ENCODE peak calls at places on chromosome 9, in five cellular contexts. M, H, Z, I and N are unnamed samples.

GRCh38 chr9:69331444-69331843 is 6.4 kb downstream of the ENTREP1 start:
- DNase-seq in I (no peak), H (no peak), M (no peak), Z (no peak), N (no peak)

GRCh38 chr9:137448569-137448962 is 7.4 kb upstream of the ENTPD8 start:
- DNase-seq in I (no peak), M (no peak), Z (no peak), H (no peak), N (no peak)

GRCh38 chr9:128540630-128541355 is 11.6 kb upstream of the SPTAN1 start:
- DNase-seq in H (no peak), M (no peak), Z (no peak), I (no peak), N (no peak)

GRCh38 chr9:123176230-123176629 is 92.2 kb downstream of the STRBP start:
- DNase-seq in M (no peak), H (peak; percentile 47), I (peak; percentile 6), Z (no peak), N (no peak)

GRCh38 chr9:130845901-130846381 is 10.9 kb downstream of the ABL1 start:
- DNase-seq in Z (peak; percentile 38), M (no peak), I (peak; percentile 91), H (peak; percentile 73), N (no peak)

GRCh38 chr9:118595719-118596305 is 773.4 kb downstream of the BRINP1 start:
- DNase-seq in Z (peak; percentile 73), M (no peak), H (peak; percentile 48), I (peak; percentile 48), N (no peak)

GRCh38 chr9:26723486-26723885 is 169.1 kb downstream of the CAAP1 start:
- DNase-seq in I (no peak), Z (peak; percentile 83), H (no peak), M (peak; percentile 20), N (peak; percentile 61)

GRCh38 chr9:134235366-134235765 is 71.0 kb upstream of the RNU6ATAC start:
- DNase-seq in H (no peak), M (no peak), Z (no peak), I (no peak), N (no peak)

GRCh38 chr9:21432640-21433425 is 7.4 kb upstream of the IFNA1 start:
- DNase-seq in Z (no peak), H (no peak), I (no peak), M (no peak), N (no peak)

GRCh38 chr9:87383341-87384150 is 114.1 kb upstream of the DAPK1 start:
- DNase-seq in Z (no peak), H (no peak), I (peak; percentile 47), M (no peak), N (no peak)

GRCh38 chr9:87381050-87381711 is 116.5 kb upstream of the DAPK1 start:
- DNase-seq in Z (no peak), H (no peak), I (peak; percentile 91), M (peak; percentile 16), N (no peak)

GRCh38 chr9:87382902-87383301 is 114.8 kb upstream of the DAPK1 start:
- DNase-seq in M (no peak), Z (no peak), H (no peak), I (peak; percentile 90), N (no peak)

GRCh38 chr9:87379300-87379699 is 118.4 kb upstream of the DAPK1 start:
- DNase-seq in Z (no peak), I (no peak), H (no peak), M (no peak), N (no peak)

DNA sequence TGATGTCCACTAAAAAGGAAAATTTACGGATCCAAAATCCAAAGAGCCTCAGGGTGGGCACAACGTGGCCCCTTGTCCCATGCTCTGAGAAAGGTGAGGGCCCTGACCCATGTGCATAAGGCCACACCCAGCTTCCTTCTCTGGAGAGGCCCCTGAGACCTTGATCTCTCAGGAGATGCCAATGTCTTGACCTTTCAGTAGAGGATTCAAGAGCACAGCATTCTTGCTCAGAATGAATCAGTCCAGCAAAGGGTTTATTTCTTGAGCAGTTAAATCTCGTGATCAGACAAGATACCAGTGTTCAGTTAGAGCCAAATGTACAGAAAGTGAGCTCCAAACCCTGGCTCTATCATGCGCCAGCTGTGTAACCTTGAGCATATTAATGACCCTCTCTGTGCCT is 115.9 kb upstream of the DAPK1 start:
- DNase-seq in H (no peak), Z (no peak), M (no peak), I (no peak), N (no peak)
- H3K27ac ChIP-seq in H (no peak overlapping the region), Z (no peak overlapping the region), M (no peak overlapping the region), I (no peak overlapping the region), N (no peak overlapping the region)

DNA sequence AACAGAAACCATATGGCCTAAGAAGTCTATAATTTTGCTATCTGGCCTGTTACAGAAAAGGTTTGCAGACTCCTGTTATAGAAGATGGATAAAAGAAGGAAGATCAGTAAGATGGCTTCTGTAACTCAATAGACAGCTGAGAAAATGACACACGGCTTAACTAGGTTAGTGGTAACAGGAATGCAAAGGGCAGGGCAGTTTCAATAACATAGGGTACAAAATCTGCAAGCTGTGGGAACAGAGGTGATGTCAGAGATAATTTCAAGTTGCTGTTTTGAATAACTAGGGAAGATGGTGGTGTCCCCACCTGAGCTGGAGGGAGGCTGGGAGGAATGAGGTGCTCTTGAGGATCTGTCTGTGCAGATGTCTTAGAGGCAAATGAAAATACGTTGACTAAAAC is 106.5 kb downstream of the GLIS3 start:
- DNase-seq in H (no peak), Z (no peak), M (no peak), I (no peak), N (no peak)
- H3K9me3 ChIP-seq in H (peaks cover 5% of the 10 kb centered on the region), Z (peaks cover 24% of the 10 kb centered on the region), M (peaks cover 34% of the 10 kb centered on the region), I (peaks cover 2% of the 10 kb centered on the region), N (no peaks in the 10 kb centered on the region)

DNA sequence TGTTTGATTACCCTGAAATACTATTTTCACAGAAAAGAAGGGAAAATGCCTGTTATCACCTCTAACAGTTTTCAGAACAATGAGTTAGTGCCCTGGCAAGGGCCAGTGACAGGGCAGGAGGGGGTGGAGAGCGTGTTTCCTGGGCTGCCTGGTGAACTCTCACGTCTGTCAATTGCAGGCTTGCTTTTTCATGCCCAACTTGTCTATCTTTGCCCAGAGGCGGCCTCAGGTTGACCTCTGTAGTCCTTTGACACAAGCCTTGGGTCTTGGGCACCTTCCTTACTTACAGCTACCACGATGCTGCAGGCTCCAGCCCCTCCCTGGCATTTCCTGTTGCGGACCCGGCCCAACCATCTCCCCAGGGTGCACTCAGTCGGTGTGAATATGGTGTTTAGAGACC is 2.2 kb upstream of the CEL start:
- DNase-seq in M (no peak), H (no peak), Z (no peak), I (no peak), N (no peak)
- H3K9ac ChIP-seq in M (no peak overlapping the region), H (no peak overlapping the region), Z (no peak overlapping the region), I (no peak overlapping the region), N (no peak overlapping the region)

GRCh38 chr9:107633375-107633774 is 143.8 kb upstream of the KLF4 start:
- DNase-seq in M (no peak), Z (no peak), I (no peak), H (no peak), N (no peak)
- H3K27ac ChIP-seq in M (no peak overlapping the region), Z (no peak overlapping the region), I (no peak overlapping the region), H (no peak overlapping the region), N (no peak overlapping the region)

DNA sequence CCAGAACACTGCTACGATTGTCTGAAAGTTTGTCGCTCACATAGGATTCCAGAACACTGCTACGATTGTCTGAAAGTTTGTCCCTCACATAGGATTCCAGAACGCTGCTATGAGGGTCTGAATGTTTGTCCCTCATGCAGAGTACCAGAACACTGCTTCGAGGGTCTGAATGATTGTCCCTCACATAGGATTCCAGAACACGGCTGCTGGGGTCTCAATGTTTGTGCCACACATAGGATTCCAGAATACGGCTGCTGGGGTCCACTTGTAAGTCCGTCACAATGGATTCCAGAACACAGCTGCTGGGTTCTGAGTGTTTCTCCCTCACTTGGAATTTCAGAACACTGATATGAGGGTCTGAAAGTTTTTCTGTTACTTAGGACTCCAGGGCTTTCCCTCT is 203.3 kb downstream of the FOXD4L6 start:
- DNase-seq in M (no peak), I (no peak), H (no peak), Z (no peak), N (no peak)
- H3K9me3 ChIP-seq in M (peaks cover 6% of the 10 kb centered on the region), I (no peaks in the 10 kb centered on the region), H (peaks cover 13% of the 10 kb centered on the region), Z (peaks cover 38% of the 10 kb centered on the region), N (peaks cover 26% of the 10 kb centered on the region)

GRCh38 chr9:37037744-37038640 is 3.9 kb upstream of the PAX5 start:
- DNase-seq in I (peak; percentile 5), Z (peak; percentile 79), H (no peak), M (no peak), N (no peak)

GRCh38 chr9:37035472-37036236 is 1.6 kb upstream of the PAX5 start:
- DNase-seq in M (no peak), Z (peak; percentile 76), I (peak; percentile 2), H (peak; percentile 12), N (no peak)

GRCh38 chr9:37036237-37037136 is 2.4 kb upstream of the PAX5 start:
- DNase-seq in Z (peak; percentile 72), H (peak; percentile 30), M (no peak), I (peak; percentile 18), N (peak; percentile 47)

GRCh38 chr9:37039065-37039464 is 5.0 kb upstream of the PAX5 start:
- DNase-seq in H (no peak), M (no peak), Z (no peak), I (no peak), N (no peak)

GRCh38 chr9:37037137-37037743 is 3.2 kb upstream of the PAX5 start:
- DNase-seq in Z (peak; percentile 63), I (no peak), M (no peak), H (no peak), N (peak; percentile 22)
- H3K9ac ChIP-seq in Z (no peak overlapping the region), I (no peak overlapping the region), M (no peak overlapping the region), H (no peak overlapping the region), N (peak overlapping the region; percentile 59)

DNA sequence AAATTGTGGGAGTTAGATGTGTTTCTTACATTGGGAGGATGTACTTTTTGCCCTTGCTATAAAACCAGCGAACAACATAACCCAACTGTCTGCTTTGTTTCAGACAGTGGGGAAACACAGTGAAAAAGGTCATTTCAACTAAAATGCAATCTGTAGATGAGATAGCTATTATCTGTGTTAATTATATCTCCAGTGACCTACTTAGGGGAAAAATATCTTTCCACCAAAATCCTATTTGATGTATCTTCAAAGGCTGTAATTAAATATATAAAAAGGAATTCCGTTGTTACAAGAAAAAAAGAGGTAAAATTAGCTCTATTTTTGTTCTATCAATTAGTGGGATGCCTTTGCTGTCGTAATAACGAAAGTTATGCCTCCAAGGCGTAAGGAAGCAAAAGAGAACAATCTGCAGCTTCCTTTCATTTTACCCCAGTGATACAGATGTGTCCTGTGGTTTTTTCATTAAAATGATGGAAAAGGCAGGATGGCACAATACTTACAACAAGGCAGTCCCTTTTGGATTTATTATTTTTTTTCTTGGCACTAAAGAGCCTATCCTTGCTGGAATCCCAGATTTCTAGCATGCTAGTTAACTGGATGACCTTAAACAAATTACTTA is 100.9 kb downstream of the GNA14 start:
- DNase-seq in M (no peak), I (no peak), H (no peak), Z (no peak), N (no peak)
- H3K27ac ChIP-seq in M (no peak overlapping the region), I (no peak overlapping the region), H (no peak overlapping the region), Z (no peak overlapping the region), N (no peak overlapping the region)